ENCODE peak calls at places on chromosome 14, in five cellular contexts. T, O, A, J and Q are unnamed samples.

GRCh38 chr14:105927661-105928060 is 401.3 kb downstream of the TMEM121 start:
- DNase-seq in T (no peak), O (peak; percentile 5), A (no peak), J (no peak), Q (no peak)

GRCh38 chr14:51448831-51449665 is 202.7 kb upstream of the FRMD6 start:
- DNase-seq in T (no peak), O (no peak), A (no peak), J (no peak), Q (no peak)

GRCh38 chr14:81454572-81455218 is 54.6 kb upstream of the STON2 start:
- DNase-seq in T (no peak), O (peak; percentile 33), A (no peak), J (no peak), Q (no peak)

GRCh38 chr14:43141636-43142191 is 1365.4 kb downstream of the FSCB start:
- DNase-seq in T (no peak), O (no peak), A (no peak), J (no peak), Q (no peak)

GRCh38 chr14:92595267-92595666 is 81.7 kb downstream of the RIN3 start:
- DNase-seq in T (no peak), O (no peak), A (no peak), J (no peak), Q (no peak)

GRCh38 chr14:95195031-95195430 is 37.7 kb upstream of the DICER1 start:
- DNase-seq in T (no peak), O (no peak), A (no peak), J (no peak), Q (no peak)

GRCh38 chr14:100592461-100592871 is 5.2 kb upstream of the BEGAIN start:
- DNase-seq in T (no peak), O (no peak), A (no peak), J (no peak), Q (no peak)

GRCh38 chr14:35401853-35402252 is 2.7 kb downstream of the NFKBIA start:
- DNase-seq in T (no peak), O (no peak), A (no peak), J (no peak), Q (no peak)

GRCh38 chr14:76784881-76785280 is 23.6 kb downstream of the VASH1 start:
- DNase-seq in T (no peak), O (peak; percentile 64), A (no peak), J (peak; percentile 60), Q (no peak)

GRCh38 chr14:103138483-103139370 is 15.5 kb downstream of the TNFAIP2 start:
- DNase-seq in T (no peak), O (no peak), A (no peak), J (no peak), Q (peak; percentile 82)

GRCh38 chr14:103141117-103141796 is 18.0 kb downstream of the TNFAIP2 start:
- DNase-seq in T (no peak), O (peak; percentile 63), A (no peak), J (peak; percentile 73), Q (no peak)

GRCh38 chr14:103142031-103142430 is 18.8 kb downstream of the TNFAIP2 start:
- DNase-seq in T (no peak), O (no peak), A (no peak), J (no peak), Q (no peak)

GRCh38 chr14:103139371-103140016 is 16.2 kb downstream of the TNFAIP2 start:
- DNase-seq in T (no peak), O (no peak), A (no peak), J (no peak), Q (no peak)

DNA sequence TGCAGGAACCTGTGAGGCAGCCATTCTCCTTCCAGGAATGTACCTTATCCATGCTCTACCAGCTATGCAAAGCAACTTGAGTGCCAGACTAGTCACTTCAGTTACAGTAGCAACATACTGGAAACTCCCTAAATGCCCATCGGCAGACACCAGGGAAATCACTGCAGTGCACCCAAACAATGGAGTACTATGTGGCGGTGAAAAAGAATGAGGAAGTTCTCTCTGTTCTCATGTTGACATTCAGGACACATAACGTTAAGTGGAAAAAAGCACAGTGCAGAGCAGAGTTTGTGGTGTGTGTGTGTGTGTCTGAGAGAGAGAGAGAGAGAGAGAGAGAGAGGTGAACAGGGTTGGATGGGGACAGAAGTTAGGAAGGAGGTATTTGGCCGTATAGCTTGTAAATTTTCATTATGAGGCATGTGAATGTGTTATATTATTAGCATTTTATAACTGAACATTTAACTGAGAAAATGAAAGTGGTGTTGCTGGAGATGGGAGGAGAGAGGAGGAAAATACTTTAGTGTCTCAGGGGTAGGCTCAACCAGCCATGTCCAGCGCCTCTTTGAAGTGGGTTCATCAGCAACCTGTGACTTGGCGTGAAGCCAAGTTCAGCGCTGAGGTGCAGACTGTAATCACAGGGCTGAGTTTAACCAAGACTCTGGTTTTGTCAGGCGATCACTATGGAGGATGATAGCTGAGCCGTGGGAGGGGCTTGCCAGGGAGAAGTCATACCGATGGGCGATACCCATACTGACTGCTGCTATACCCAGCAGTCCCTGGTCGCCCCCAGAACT is 17.3 kb downstream of the TNFAIP2 start:
- DNase-seq in T (no peak), O (no peak), A (no peak), J (no peak), Q (no peak)
- TF ChIP-seq POLR2AphosphoS5 in T (no peak), O (no peak), A (no peak), J (no peak), Q (no peak)

GRCh38 chr14:102320033-102320660 is 601 bp downstream of the ZNF839 start:
- DNase-seq in T (peak; percentile 23), O (peak; percentile 44), A (no peak), J (no peak), Q (no peak)
- H3K27ac ChIP-seq in T (peak overlapping the region; percentile 97), O (peak overlapping the region; percentile 93), A (peak overlapping the region; percentile 84), J (peak overlapping the region; percentile 77), Q (peak overlapping the region; percentile 90)

GRCh38 chr14:75274045-75274898 is 4.4 kb upstream of the FOS start:
- DNase-seq in T (no peak), O (no peak), A (no peak), J (no peak), Q (peak; percentile 59)

GRCh38 chr14:75275598-75275997 is 3.0 kb upstream of the FOS start:
- DNase-seq in T (no peak), O (no peak), A (no peak), J (no peak), Q (peak; percentile 31)

GRCh38 chr14:75271514-75271913 is 7.1 kb upstream of the FOS start:
- DNase-seq in T (no peak), O (no peak), A (no peak), J (no peak), Q (peak; percentile 51)

GRCh38 chr14:75274899-75275569 is 3.6 kb upstream of the FOS start:
- DNase-seq in T (no peak), O (peak; percentile 74), A (no peak), J (no peak), Q (peak; percentile 82)

GRCh38 chr14:75273272-75274044 is 5.2 kb upstream of the FOS start:
- DNase-seq in T (no peak), O (peak; percentile 26), A (no peak), J (no peak), Q (no peak)
- TF ChIP-seq POLR2AphosphoS5 in T (no peak), O (peak; percentile 28), A (no peak), J (no peak), Q (no peak)

DNA sequence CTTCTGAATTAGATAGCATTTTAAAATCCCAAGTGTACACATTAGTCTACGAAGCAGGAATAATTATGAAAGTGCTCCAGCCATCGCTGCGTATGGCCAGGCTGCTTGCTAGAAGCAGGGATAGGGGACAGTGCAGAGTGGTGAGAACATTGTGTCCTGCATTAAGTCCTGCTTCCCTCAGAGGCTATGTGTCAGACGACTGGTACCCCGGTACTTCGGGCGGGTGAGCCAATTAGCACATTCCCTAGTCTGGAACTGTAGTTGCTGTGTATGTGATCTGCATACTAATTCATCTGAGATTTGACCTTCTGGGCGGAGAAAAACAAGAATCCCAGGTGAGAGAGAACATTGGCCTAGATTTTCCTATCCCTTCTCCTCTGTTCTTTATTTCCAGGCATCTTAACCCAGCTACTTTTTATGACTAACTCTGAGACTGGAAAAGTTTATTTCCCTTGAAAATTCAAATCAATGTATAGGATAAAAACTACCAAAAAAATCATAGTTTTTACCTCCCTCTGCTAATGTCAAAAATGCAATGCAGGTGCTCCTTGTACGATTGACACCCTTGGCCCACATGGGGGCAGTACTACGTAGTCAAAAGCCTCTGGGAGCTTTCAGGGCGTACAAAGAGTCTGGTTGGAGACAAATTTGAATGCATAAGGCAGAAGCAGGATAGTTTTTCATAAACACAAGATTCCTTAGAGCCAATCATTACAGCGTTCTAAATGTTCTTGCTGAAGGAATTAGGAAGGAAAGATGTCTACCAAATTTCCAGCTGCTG is 764.3 kb downstream of the NOVA1 start:
- DNase-seq in T (peak; percentile 4), O (peak; percentile 11), A (no peak), J (no peak), Q (no peak)
- H3K27ac ChIP-seq in T (no peak overlapping the region), O (no peak overlapping the region), A (no peak overlapping the region), J (no peak overlapping the region), Q (no peak overlapping the region)

GRCh38 chr14:88421286-88421685 is 35.8 kb downstream of the SPATA7 start:
- DNase-seq in T (no peak), O (no peak), A (no peak), J (no peak), Q (no peak)
- TF ChIP-seq POLR2AphosphoS5 in T (no peak), O (peak; percentile 42), A (no peak), J (no peak), Q (no peak)

GRCh38 chr14:91302391-91302790 is 57.9 kb upstream of the GPR68 start:
- DNase-seq in T (no peak), O (no peak), A (no peak), J (no peak), Q (no peak)

GRCh38 chr14:91300957-91301356 is 56.5 kb upstream of the GPR68 start:
- DNase-seq in T (no peak), O (no peak), A (no peak), J (no peak), Q (no peak)

GRCh38 chr14:91298576-91298975 is 54.1 kb upstream of the GPR68 start:
- DNase-seq in T (no peak), O (no peak), A (no peak), J (no peak), Q (no peak)

GRCh38 chr14:91299483-91300115 is 55.1 kb upstream of the GPR68 start:
- DNase-seq in T (no peak), O (no peak), A (no peak), J (no peak), Q (no peak)

GRCh38 chr14:91300283-91300841 is 55.9 kb upstream of the GPR68 start:
- DNase-seq in T (no peak), O (no peak), A (no peak), J (no peak), Q (no peak)
- H3K27ac ChIP-seq in T (no peak overlapping the region), O (no peak overlapping the region), A (no peak overlapping the region), J (no peak overlapping the region), Q (no peak overlapping the region)

GRCh38 chr14:85453401-85453800 is 76.5 kb upstream of the FLRT2 start:
- DNase-seq in T (no peak), O (no peak), A (no peak), J (no peak), Q (no peak)
- TF ChIP-seq POLR2AphosphoS5 in T (no peak), O (no peak), A (no peak), J (no peak), Q (no peak)

GRCh38 chr14:90732723-90733122 is 83.5 kb downstream of the TTC7B start:
- DNase-seq in T (no peak), O (no peak), A (no peak), J (no peak), Q (no peak)
- H3K27ac ChIP-seq in T (no peak overlapping the region), O (no peak overlapping the region), A (peak overlapping the region; percentile 28), J (no peak overlapping the region), Q (no peak overlapping the region)

GRCh38 chr14:83255015-83255726 is 1721.5 kb upstream of the SEL1L start:
- DNase-seq in T (no peak), O (no peak), A (peak; percentile 91), J (no peak), Q (no peak)
- TF ChIP-seq POLR2AphosphoS5 in T (no peak), O (no peak), A (peak; percentile 64), J (no peak), Q (no peak)